ENCODE peak calls at places on chromosome 5, in ten cellular contexts. F, D, L, T, J, A, X, V, S and I are unnamed samples.

GRCh38 chr5:122259995-122260394 is 52.0 kb upstream of the SNCAIP start:
- DNase-seq in F (no peak), D (no peak), L (no peak), T (no peak), J (no peak), A (peak), X (no peak), V (no peak), S (no peak), I (no peak)

GRCh38 chr5:1735320-1735970 is 64.2 kb downstream of the MRPL36 start:
- DNase-seq in F (no peak), D (no peak), L (no peak), T (no peak), J (no peak), A (no peak), X (no peak), V (no peak), S (no peak), I (no peak)

GRCh38 chr5:164422400-164422799 is 917.0 kb downstream of the MAT2B start:
- DNase-seq in F (no peak), D (no peak), L (no peak), T (peak), J (no peak), A (no peak), X (no peak), V (peak), S (no peak), I (no peak)

GRCh38 chr5:38603691-38604090 is 47.2 kb upstream of the LIFR start:
- DNase-seq in F (no peak), D (no peak), L (peak), T (no peak), J (no peak), A (no peak), X (no peak), V (no peak), S (no peak), I (no peak)

GRCh38 chr5:74209566-74209965 is 431.0 kb downstream of the ENC1 start:
- DNase-seq in F (no peak), D (no peak), L (no peak), T (no peak), J (no peak), A (no peak), X (no peak), V (no peak), S (no peak), I (no peak)

GRCh38 chr5:135053278-135053677 is 19.2 kb upstream of the PITX1 start:
- DNase-seq in F (no peak), D (no peak), L (no peak), T (no peak), J (no peak), A (no peak), X (no peak), V (no peak), S (no peak), I (peak)

GRCh38 chr5:21918451-21918850 is 934.7 kb downstream of the CDH12 start:
- DNase-seq in F (no peak), D (no peak), L (no peak), T (no peak), J (no peak), A (no peak), X (no peak), V (no peak), S (no peak), I (no peak)

GRCh38 chr5:17727212-17727611 is 93.0 kb downstream of the TAF11L14 start:
- DNase-seq in F (no peak), D (no peak), L (no peak), T (no peak), J (no peak), A (no peak), X (no peak), V (no peak), S (no peak), I (no peak)

GRCh38 chr5:167049043-167049663 is 1242.3 kb upstream of the WWC1 start:
- DNase-seq in F (no peak), D (peak), L (peak), T (peak), J (peak), A (peak), X (no peak), V (peak), S (no peak), I (no peak)